ENCODE peak calls at places on chromosomes 6 and 20, in six cellular contexts. G, L, O, R, P and D are unnamed samples.

GRCh38 chr6:83708546-83708969 is 343 bp downstream of the SNAP91 start:
- DNase-seq in G (peak; percentile 9), L (no peak), O (no peak), R (peak; percentile 28), P (no peak), D (peak; percentile 22)

GRCh38 chr6:36821581-36822335 is 17.5 kb downstream of the CPNE5 start:
- DNase-seq in G (no peak), L (no peak), O (no peak), R (no peak), P (no peak), D (no peak)

GRCh38 chr6:122049341-122049740 is 350.1 kb upstream of the HSF2 start:
- DNase-seq in G (peak; percentile 62), L (no peak), O (no peak), R (no peak), P (no peak), D (no peak)

GRCh38 chr6:79466222-79466834 is 70.9 kb downstream of the LCA5 start:
- DNase-seq in G (peak; percentile 69), L (peak; percentile 10), O (no peak), R (no peak), P (no peak), D (no peak)

GRCh38 chr6:53794073-53794719 is 609 bp upstream of the LRRC1 start:
- DNase-seq in G (peak; percentile 92), L (peak; percentile 56), O (peak; percentile 86), R (peak; percentile 72), P (peak; percentile 42), D (peak; percentile 75)

GRCh38 chr6:122407712-122408111 is 8.3 kb downstream of the HSF2 start:
- DNase-seq in G (no peak), L (no peak), O (no peak), R (no peak), P (no peak), D (no peak)

GRCh38 chr6:87645080-87645479 is 55.1 kb downstream of the ORC3 start:
- DNase-seq in G (no peak), L (no peak), O (no peak), R (no peak), P (no peak), D (no peak)

GRCh38 chr20:52426856-52427255 is 235.3 kb upstream of the ZFP64 start:
- DNase-seq in G (no peak), L (no peak), O (no peak), R (no peak), P (no peak), D (no peak)

GRCh38 chr6:137097057-137097456 is 52.3 kb upstream of the IL20RA start:
- DNase-seq in G (peak; percentile 16), L (no peak), O (no peak), R (no peak), P (no peak), D (no peak)

GRCh38 chr6:145206247-145206907 is 528.9 kb downstream of the EPM2A start:
- DNase-seq in G (peak; percentile 61), L (no peak), O (no peak), R (no peak), P (no peak), D (no peak)

GRCh38 chr20:34876161-34877001 is at the start of gene ACSS2:
- DNase-seq in G (peak; percentile 99), L (peak; percentile 98), O (peak; percentile 100), R (peak; percentile 100), P (peak; percentile 99), D (peak; percentile 98)

GRCh38 chr6:2433686-2434085 is 188.3 kb upstream of the GMDS start:
- DNase-seq in G (no peak), L (no peak), O (no peak), R (no peak), P (no peak), D (no peak)

GRCh38 chr6:111503660-111504059 is 20.6 kb upstream of the REV3L start:
- DNase-seq in G (peak; percentile 65), L (no peak), O (no peak), R (no peak), P (no peak), D (no peak)

GRCh38 chr6:30568245-30568644 is 3.0 kb upstream of the ABCF1 start:
- DNase-seq in G (no peak), L (no peak), O (no peak), R (no peak), P (no peak), D (no peak)

GRCh38 chr20:11703119-11703518 is 214.6 kb upstream of the BTBD3 start:
- DNase-seq in G (no peak), L (no peak), O (no peak), R (no peak), P (no peak), D (no peak)

GRCh38 chr6:114288696-114289095 is 54.1 kb downstream of the HS3ST5 start:
- DNase-seq in G (no peak), L (no peak), O (no peak), R (no peak), P (no peak), D (no peak)

GRCh38 chr6:162363757-162364156 is 363.8 kb downstream of the PRKN start:
- DNase-seq in G (no peak), L (no peak), O (no peak), R (no peak), P (no peak), D (no peak)

GRCh38 chr6:132961610-132962009 is 147.2 kb downstream of the RPS12 start:
- DNase-seq in G (no peak), L (no peak), O (no peak), R (no peak), P (no peak), D (no peak)

GRCh38 chr20:32534661-32535240 is 50.4 kb downstream of the NOL4L start:
- DNase-seq in G (no peak), L (no peak), O (no peak), R (peak; percentile 26), P (no peak), D (no peak)

GRCh38 chr6:158060447-158061360 is 79.0 kb downstream of the SYNJ2 start:
- DNase-seq in G (peak; percentile 93), L (no peak), O (peak; percentile 86), R (peak; percentile 79), P (peak; percentile 41), D (no peak)

GRCh38 chr6:168892031-168892430 is 361.6 kb downstream of the THBS2 start:
- DNase-seq in G (no peak), L (no peak), O (no peak), R (no peak), P (no peak), D (no peak)

GRCh38 chr20:4957939-4958362 is 43.4 kb downstream of the SLC23A2 start:
- DNase-seq in G (peak; percentile 54), L (no peak), O (no peak), R (no peak), P (no peak), D (no peak)

GRCh38 chr6:12602951-12603710 is 113.4 kb upstream of the PHACTR1 start:
- DNase-seq in G (peak; percentile 84), L (peak; percentile 28), O (no peak), R (no peak), P (no peak), D (no peak)

GRCh38 chr6:139521338-139521737 is 146.9 kb upstream of the CITED2 start:
- DNase-seq in G (no peak), L (no peak), O (no peak), R (no peak), P (no peak), D (no peak)

GRCh38 chr20:4925842-4926530 is 75.3 kb downstream of the SLC23A2 start:
- DNase-seq in G (peak; percentile 64), L (no peak), O (peak; percentile 81), R (peak; percentile 53), P (peak; percentile 31), D (no peak)

GRCh38 chr6:121479486-121480098 is 44.1 kb downstream of the GJA1 start:
- DNase-seq in G (peak; percentile 3), L (peak; percentile 65), O (no peak), R (no peak), P (no peak), D (no peak)

GRCh38 chr6:67825201-67825895 is 809.7 kb upstream of the ADGRB3 start:
- DNase-seq in G (no peak), L (no peak), O (no peak), R (no peak), P (no peak), D (no peak)

GRCh38 chr20:43247361-43247760 is 57.7 kb upstream of the PTPRT start:
- DNase-seq in G (no peak), L (no peak), O (no peak), R (no peak), P (no peak), D (no peak)

GRCh38 chr20:43244647-43245046 is 54.9 kb upstream of the PTPRT start:
- DNase-seq in G (no peak), L (no peak), O (no peak), R (no peak), P (no peak), D (no peak)

GRCh38 chr20:43241057-43241702 is 51.5 kb upstream of the PTPRT start:
- DNase-seq in G (no peak), L (no peak), O (no peak), R (no peak), P (no peak), D (no peak)

GRCh38 chr20:43248341-43248740 is 58.6 kb upstream of the PTPRT start:
- DNase-seq in G (no peak), L (no peak), O (no peak), R (no peak), P (no peak), D (no peak)

GRCh38 chr20:43243672-43244269 is 54.1 kb upstream of the PTPRT start:
- DNase-seq in G (no peak), L (no peak), O (no peak), R (no peak), P (no peak), D (no peak)
- TF ChIP-seq CTCF in G (no peak), L (no peak), O (no peak), R (peak; percentile 28), P (no peak), D (peak; percentile 38)

GRCh38 chr20:62554898-62555641 is 79.3 kb upstream of the GATA5 start:
- DNase-seq in G (no peak), L (no peak), O (no peak), R (no peak), P (no peak), D (no peak)
- H3K4me3 ChIP-seq in G (no peak overlapping the region), L (no peak overlapping the region), O (peak overlapping the region; percentile 76), R (no peak overlapping the region), P (no peak overlapping the region), D (no peak overlapping the region)

GRCh38 chr20:47676219-47676721 is 109.0 kb downstream of the SULF2 start:
- DNase-seq in G (no peak), L (no peak), O (no peak), R (no peak), P (no peak), D (no peak)
- TF ChIP-seq CTCF in G (no peak), L (no peak), O (no peak), R (no peak), P (no peak), D (no peak)

DNA sequence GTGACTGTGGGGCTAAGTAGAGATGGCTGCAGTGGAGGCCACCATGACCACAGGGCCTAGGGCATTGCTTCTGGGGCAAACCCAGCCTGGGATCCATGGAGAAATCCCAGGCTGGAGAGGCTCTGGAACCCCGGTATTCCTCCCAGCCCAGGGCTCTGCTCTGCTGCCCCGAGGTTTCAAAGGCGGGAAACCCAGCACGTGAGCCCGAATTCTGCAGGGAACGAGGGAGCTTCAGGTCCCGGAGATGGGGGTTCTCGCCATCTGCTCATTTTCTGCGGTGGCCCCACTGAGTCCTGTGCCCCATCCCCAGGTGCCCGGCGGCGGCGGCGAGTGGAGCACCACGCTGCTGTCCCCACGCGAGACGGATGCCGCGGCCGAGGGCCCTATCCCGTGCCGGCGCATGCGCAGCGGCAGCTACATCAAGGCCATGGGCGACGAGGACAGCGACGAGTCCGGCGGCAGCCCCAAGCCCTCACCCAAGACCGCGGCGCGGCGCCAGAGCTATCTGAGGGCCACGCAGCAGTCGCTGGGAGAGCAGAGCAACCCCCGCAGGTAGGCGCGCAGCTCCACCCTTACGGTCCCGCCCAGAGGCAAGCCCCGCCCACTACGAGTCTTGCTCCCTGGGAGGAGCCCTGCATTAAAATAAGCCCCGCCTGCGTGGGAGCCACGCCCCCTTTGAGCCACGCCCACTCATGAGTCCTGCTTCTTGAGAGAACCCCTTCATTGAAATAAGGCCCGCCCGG is 105.3 kb upstream of the MYL9 start:
- DNase-seq in G (peak; percentile 53), L (peak; percentile 90), O (peak; percentile 82), R (peak; percentile 90), P (peak; percentile 37), D (peak; percentile 41)
- H3K4me3 ChIP-seq in G (peak overlapping the region; percentile 44), L (peak overlapping the region; percentile 34), O (peak overlapping the region; percentile 39), R (peak overlapping the region; percentile 55), P (peak overlapping the region; percentile 42), D (no peak overlapping the region)